ENCODE peak calls at places on chromosomes 13 and 19, in eight cellular contexts. E is G401; C is stimulated activated CD4-positive, alpha-beta T cell treated with anti-CD3 and anti-CD28 coated beads, Interleukin-4, amount 100 ng/mL, for 1 hour; F is thoracic aorta; I is activated CD4-positive, CD25-positive, alpha-beta regulatory T cell treated with anti-CD3 and anti-CD28 coated beads, Interleukin-2, amount 50 U/mL, for 16 hours; S is effector CD4-positive, alpha-beta T cell; J is lung microvascular endothelial cell; T is stimulated activated CD8-positive, alpha-beta memory T cell treated with anti-CD3 and anti-CD28 coated beads, Interleukin-4, amount 100 ng/mL, for 1 hour. D is an unnamed sample.

GRCh38 chr19:1082165-1082927 is 12.8 kb downstream of the POLR2E start:
- DNase-seq in E (no peak), C (peak; percentile 74), F (no peak), I (peak; percentile 61), S (peak; percentile 68), J (peak; percentile 81), T (no peak), D (no peak)

GRCh38 chr19:3248728-3249315 is 24.4 kb downstream of the CELF5 start:
- DNase-seq in E (no peak), C (no peak), F (no peak), I (no peak), S (no peak), J (no peak), T (no peak), D (no peak)

GRCh38 chr13:98184796-98185195 is 7.7 kb upstream of the RNF113B start:
- DNase-seq in E (no peak), C (no peak), F (no peak), I (no peak), S (no peak), J (peak; percentile 84), T (no peak), D (no peak)

GRCh38 chr19:44111910-44112463 is 1.2 kb upstream of the ZNF225 start:
- DNase-seq in E (peak; percentile 19), C (no peak), F (no peak), I (no peak), S (no peak), J (peak; percentile 59), T (no peak), D (no peak)

GRCh38 chr19:38252935-38253691 is 3.1 kb downstream of the PPP1R14A start:
- DNase-seq in E (no peak), C (no peak), F (peak; percentile 55), I (no peak), S (no peak), J (no peak), T (no peak), D (peak; percentile 92)

GRCh38 chr13:40583738-40584137 is 82.7 kb downstream of the FOXO1 start:
- DNase-seq in E (no peak), C (no peak), F (no peak), I (no peak), S (no peak), J (no peak), T (no peak), D (no peak)

GRCh38 chr13:48176781-48177180 is 56.2 kb upstream of the ITM2B start:
- DNase-seq in E (no peak), C (no peak), F (no peak), I (no peak), S (no peak), J (no peak), T (no peak), D (no peak)

GRCh38 chr19:33298146-33298911 is 4.0 kb downstream of the CEBPA start:
- DNase-seq in E (no peak), C (no peak), F (no peak), I (no peak), S (no peak), J (no peak), T (no peak), D (no peak)

GRCh38 chr13:72314210-72314609 is 413.2 kb downstream of the MZT1 start:
- DNase-seq in E (peak; percentile 35), C (no peak), F (no peak), I (no peak), S (no peak), J (no peak), T (no peak), D (no peak)

GRCh38 chr13:94640676-94641075 is 39.0 kb downstream of the GPR180 start:
- DNase-seq in E (no peak), C (no peak), F (no peak), I (no peak), S (no peak), J (no peak), T (no peak), D (no peak)

GRCh38 chr13:27820524-27821482 is 28.5 kb downstream of the GSX1 start:
- DNase-seq in E (no peak), C (no peak), F (no peak), I (no peak), S (no peak), J (no peak), T (no peak), D (no peak)

GRCh38 chr13:26660761-26661160 is 99.8 kb downstream of the GPR12 start:
- DNase-seq in E (no peak), C (no peak), F (no peak), I (no peak), S (no peak), J (peak; percentile 26), T (no peak), D (no peak)

GRCh38 chr19:29323046-29323971 is 110.4 kb upstream of the UQCRFS1 start:
- DNase-seq in E (no peak), C (no peak), F (no peak), I (no peak), S (no peak), J (no peak), T (no peak), D (no peak)

GRCh38 chr13:112721198-112722104 is 31.6 kb downstream of the ATP11A start:
- DNase-seq in E (no peak), C (no peak), F (no peak), I (no peak), S (no peak), J (no peak), T (no peak), D (no peak)

GRCh38 chr13:39787086-39787487 is 131.6 kb downstream of the COG6 start:
- DNase-seq in E (no peak), C (no peak), F (no peak), I (no peak), S (no peak), J (peak; percentile 63), T (no peak), D (no peak)

GRCh38 chr13:73428706-73429105 is 369.9 kb downstream of the KLF5 start:
- DNase-seq in E (no peak), C (no peak), F (no peak), I (no peak), S (no peak), J (no peak), T (no peak), D (no peak)

GRCh38 chr13:48393030-48393697 is 19.7 kb downstream of the LPAR6 start:
- DNase-seq in E (no peak), C (no peak), F (no peak), I (no peak), S (no peak), J (no peak), T (no peak), D (no peak)

GRCh38 chr13:19845758-19846157 is 17.7 kb downstream of the ZMYM5 start:
- DNase-seq in E (peak; percentile 12), C (no peak), F (peak; percentile 49), I (no peak), S (no peak), J (peak; percentile 19), T (no peak), D (no peak)

GRCh38 chr13:85741017-85741416 is 58.2 kb downstream of the SLITRK6 start:
- DNase-seq in E (no peak), C (no peak), F (no peak), I (no peak), S (no peak), J (no peak), T (no peak), D (no peak)

GRCh38 chr19:38317104-38317612 is 1.4 kb upstream of the YIF1B start:
- DNase-seq in E (no peak), C (no peak), F (no peak), I (no peak), S (no peak), J (no peak), T (no peak), D (no peak)

GRCh38 chr19:5296021-5296420 is 44.6 kb downstream of the PTPRS start:
- DNase-seq in E (no peak), C (no peak), F (no peak), I (no peak), S (no peak), J (no peak), T (no peak), D (no peak)

GRCh38 chr19:2329162-2329505 is 650 bp downstream of the SPPL2B start:
- DNase-seq in E (no peak), C (no peak), F (no peak), I (no peak), S (no peak), J (no peak), T (no peak), D (no peak)

GRCh38 chr19:50873056-50873455 is at the start of gene KLK2:
- DNase-seq in E (no peak), C (no peak), F (no peak), I (no peak), S (no peak), J (no peak), T (no peak), D (no peak)

GRCh38 chr19:29714371-29714952 is 599 bp downstream of the C19orf12 start:
- DNase-seq in E (peak; percentile 21), C (peak; percentile 29), F (no peak), I (no peak), S (peak; percentile 31), J (no peak), T (no peak), D (no peak)

GRCh38 chr19:51978882-51979281 is 7.8 kb downstream of the ZNF350 start:
- DNase-seq in E (no peak), C (no peak), F (no peak), I (no peak), S (no peak), J (no peak), T (no peak), D (no peak)

GRCh38 chr13:42836930-42837329 is 55.5 kb downstream of the FAM216B start:
- DNase-seq in E (peak; percentile 9), C (no peak), F (no peak), I (no peak), S (no peak), J (peak; percentile 23), T (no peak), D (no peak)